ENCODE peak calls at places on chromosomes 2 and 18, in four cellular contexts. J is K562, L is GM12891, X is GM12878. A is an unnamed sample.

GRCh38 chr2:39216495-39217191 is 27.1 kb downstream of the CDKL4 start:
- DNase-seq in X (no peak), L (no peak), J (no peak), A (peak; percentile 62)

GRCh38 chr2:147463881-147464520 is 380.8 kb upstream of the ACVR2A start:
- DNase-seq in L (no peak), X (no peak), J (no peak), A (no peak)

GRCh38 chr18:49201464-49201863 is 250.7 kb upstream of the SMAD7 start:
- DNase-seq in L (no peak), J (no peak), X (no peak), A (no peak)

GRCh38 chr2:217551229-217551909 is 451.4 kb downstream of the TNS1 start:
- DNase-seq in J (no peak), X (no peak), L (no peak), A (no peak)

GRCh38 chr2:225614915-225615314 is 215.4 kb downstream of the NYAP2 start:
- DNase-seq in L (no peak), X (no peak), J (no peak), A (no peak)

GRCh38 chr2:34107811-34108210 is 508.7 kb upstream of the FAM98A start:
- DNase-seq in L (no peak), X (no peak), J (no peak), A (no peak)

GRCh38 chr2:164824865-164825264 is 16.8 kb downstream of the COBLL1 start:
- DNase-seq in J (no peak), L (no peak), X (no peak), A (no peak)

GRCh38 chr2:47345584-47345913 is 57.4 kb upstream of the MSH2 start:
- DNase-seq in X (no peak), J (no peak), L (no peak), A (no peak)

GRCh38 chr2:9102861-9103662 is 99.6 kb upstream of the MBOAT2 start:
- DNase-seq in J (no peak), X (no peak), L (no peak), A (no peak)

GRCh38 chr2:80217446-80217845 is 87.1 kb downstream of the LRRTM1 start:
- DNase-seq in X (no peak), L (no peak), J (no peak), A (no peak)

GRCh38 chr18:37364237-37364636 is 201.4 kb downstream of the CELF4 start:
- DNase-seq in L (no peak), X (no peak), J (no peak), A (no peak)

GRCh38 chr18:31079973-31080372 is 22.2 kb downstream of the DSC2 start:
- DNase-seq in J (no peak), X (no peak), L (no peak), A (peak; percentile 33)

GRCh38 chr2:110807520-110807919 is 75.1 kb downstream of the ACOXL start:
- DNase-seq in J (no peak), L (no peak), X (no peak), A (no peak)

GRCh38 chr2:238968616-238969394 is 120.9 kb downstream of the TWIST2 start:
- DNase-seq in J (no peak), L (no peak), X (no peak), A (no peak)

GRCh38 chr2:74020717-74021406 is 36.2 kb downstream of the TET3 start:
- DNase-seq in J (no peak), L (no peak), X (no peak), A (no peak)

GRCh38 chr2:233714164-233714563 is 1.5 kb downstream of the UGT1A5 start:
- DNase-seq in J (no peak), L (no peak), X (no peak), A (no peak)
- TF ChIP-seq SPI1 in J (no peak), L (no peak), X (no peak), A (no peak)

GRCh38 chr18:6310714-6311113 is 104.0 kb downstream of the L3MBTL4 start:
- DNase-seq in X (no peak), J (no peak), L (no peak), A (no peak)

GRCh38 chr18:6315556-6316331 is 99.0 kb downstream of the L3MBTL4 start:
- DNase-seq in X (no peak), J (no peak), L (no peak), A (no peak)

GRCh38 chr18:6313427-6313826 is 101.3 kb downstream of the L3MBTL4 start:
- DNase-seq in X (no peak), J (no peak), L (no peak), A (no peak)
- TF ChIP-seq SPI1 in X (no peak), J (no peak), L (no peak), A (no peak)

DNA sequence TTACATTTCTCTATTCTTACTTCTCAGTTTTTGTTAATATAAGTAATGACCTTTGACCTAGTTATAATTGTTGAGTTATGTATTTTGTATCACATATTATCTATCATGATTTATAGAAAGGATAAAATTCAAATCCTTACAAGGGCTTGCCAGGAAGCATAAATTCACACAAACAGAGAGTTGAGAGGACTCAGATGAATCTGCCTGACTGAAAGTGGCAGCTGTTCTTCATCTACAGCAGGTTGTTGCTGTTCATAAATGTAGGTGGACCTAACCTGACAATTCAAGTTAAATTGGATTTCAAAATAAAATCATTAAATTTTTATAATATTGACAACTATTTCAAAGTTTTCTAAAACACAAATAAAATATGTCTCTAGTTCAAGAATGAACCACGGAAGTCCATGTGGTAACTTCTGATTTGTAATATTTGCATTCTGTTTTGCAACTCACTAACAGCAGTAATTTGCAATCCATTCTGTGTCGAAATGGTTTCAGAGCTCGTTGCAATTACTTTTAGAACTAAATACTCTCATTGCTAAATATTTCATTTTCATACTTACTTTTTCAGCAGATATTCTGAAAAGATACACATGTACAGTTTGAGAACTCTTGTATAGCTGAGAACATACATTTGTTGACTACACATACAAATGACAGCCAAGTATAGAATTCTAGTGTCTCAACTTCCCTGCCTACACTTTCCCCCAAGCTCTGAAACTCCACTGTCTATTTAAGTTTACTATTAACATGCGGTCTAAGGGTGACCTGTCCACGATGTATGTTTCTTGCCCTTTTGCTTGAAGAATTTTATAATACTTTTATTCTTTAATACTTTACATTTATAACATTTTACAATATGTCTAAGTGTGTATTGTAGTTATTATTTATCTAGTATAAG is 25.7 kb downstream of the SCN7A start:
- DNase-seq in J (no peak), L (no peak), X (no peak), A (peak; percentile 62)
- TF ChIP-seq SPI1 in J (no peak), L (no peak), X (no peak), A (no peak)

GRCh38 chr2:145984541-145984940 is 1464.6 kb upstream of the ZEB2 start:
- DNase-seq in X (no peak), J (no peak), L (no peak), A (no peak)
- TF ChIP-seq SPI1 in X (no peak), J (no peak), L (no peak), A (no peak)

DNA sequence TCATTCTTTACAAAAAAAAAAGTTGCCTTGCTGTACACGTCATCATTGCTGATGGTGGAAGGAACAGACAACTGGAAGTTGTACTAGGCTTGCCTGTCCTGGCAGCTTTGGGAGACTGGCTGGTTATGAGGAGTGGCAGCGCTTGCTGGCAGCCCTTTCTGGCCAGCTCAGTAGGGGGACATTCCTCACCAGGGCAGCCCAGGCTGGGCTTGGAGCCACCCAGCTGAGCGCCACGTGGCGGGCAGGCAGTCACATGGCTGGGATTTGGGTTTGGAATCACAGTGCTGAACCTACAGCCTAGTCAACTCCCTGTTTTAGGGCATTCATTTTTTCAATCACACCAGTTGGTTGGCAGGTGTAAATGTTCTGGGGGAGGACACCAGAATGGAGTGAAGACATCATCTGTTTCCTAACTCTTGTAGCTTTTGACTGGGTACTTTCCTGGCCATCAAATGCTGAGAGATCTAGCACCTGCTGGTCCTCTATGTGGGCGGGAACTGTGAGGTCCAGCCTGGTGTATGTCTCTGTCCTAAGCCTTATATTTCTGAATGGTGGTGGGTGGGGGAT is 139.3 kb downstream of the SETBP1 start:
- DNase-seq in L (no peak), X (no peak), J (no peak), A (no peak)
- TF ChIP-seq SPI1 in L (no peak), X (no peak), J (no peak), A (no peak)